ENCODE peak calls at places on chromosomes 12 and 14, in ten cellular contexts. M, I, W, U, S, R, F, N, Z and V are unnamed samples.

GRCh38 chr14:32226051-32226450 is 23.0 kb upstream of the RNU6-8 start:
- DNase-seq in M (no peak), I (no peak), W (no peak), U (no peak), S (no peak), R (no peak), F (no peak), N (peak; percentile 27), Z (no peak), V (no peak)

GRCh38 chr12:1591029-1591428 is 3.4 kb downstream of the FBXL14 start:
- DNase-seq in M (no peak), I (no peak), W (no peak), U (no peak), S (peak; percentile 75), R (no peak), F (peak; percentile 55), N (peak; percentile 57), Z (no peak), V (peak; percentile 73)

GRCh38 chr12:68769941-68770340 is 24.0 kb downstream of the SLC35E3 start:
- DNase-seq in M (no peak), I (no peak), W (no peak), U (no peak), S (no peak), R (no peak), F (no peak), N (no peak), Z (no peak), V (no peak)

GRCh38 chr14:33229269-33229924 is 290.7 kb downstream of the NPAS3 start:
- DNase-seq in M (no peak), I (no peak), W (no peak), U (no peak), S (no peak), R (no peak), F (no peak), N (peak; percentile 17), Z (no peak), V (no peak)

GRCh38 chr12:29673346-29673745 is 110.4 kb downstream of the TMTC1 start:
- DNase-seq in M (no peak), I (no peak), W (no peak), U (no peak), S (peak; percentile 65), R (no peak), F (no peak), N (peak; percentile 58), Z (no peak), V (peak; percentile 44)

GRCh38 chr14:33839193-33840076 is 111.4 kb downstream of the EGLN3 start:
- DNase-seq in M (peak; percentile 53), I (peak; percentile 53), W (no peak), U (peak; percentile 79), S (peak; percentile 63), R (peak; percentile 53), F (peak; percentile 32), N (peak; percentile 67), Z (no peak), V (peak; percentile 55)

GRCh38 chr14:75310295-75311059 is 31.8 kb downstream of the FOS start:
- DNase-seq in M (peak; percentile 31), I (peak; percentile 89), W (peak; percentile 63), U (peak; percentile 93), S (peak; percentile 94), R (peak; percentile 91), F (peak; percentile 80), N (peak; percentile 94), Z (peak; percentile 92), V (peak; percentile 90)

GRCh38 chr14:75295491-75296338 is 17.1 kb downstream of the FOS start:
- DNase-seq in M (peak; percentile 85), I (peak; percentile 82), W (no peak), U (peak; percentile 95), S (peak; percentile 81), R (peak; percentile 84), F (peak; percentile 54), N (peak; percentile 85), Z (peak; percentile 94), V (peak; percentile 67)

GRCh38 chr14:69879175-69880047 is at the start of gene SMOC1:
- DNase-seq in M (peak; percentile 89), I (peak; percentile 31), W (peak; percentile 47), U (peak; percentile 92), S (peak; percentile 16), R (peak; percentile 26), F (no peak), N (peak; percentile 94), Z (no peak), V (peak; percentile 76)

GRCh38 chr14:73252491-73253322 is 15.4 kb downstream of the PAPLN start:
- DNase-seq in M (no peak), I (no peak), W (no peak), U (no peak), S (no peak), R (no peak), F (no peak), N (no peak), Z (no peak), V (no peak)

GRCh38 chr12:67909091-67909531 is 80.1 kb upstream of the IFNG-AS1 start:
- DNase-seq in M (no peak), I (no peak), W (peak; percentile 23), U (no peak), S (peak; percentile 61), R (no peak), F (peak; percentile 90), N (peak; percentile 57), Z (no peak), V (peak; percentile 41)

GRCh38 chr12:119225454-119225853 is 46.7 kb downstream of the HSPB8 start:
- DNase-seq in M (no peak), I (no peak), W (no peak), U (peak; percentile 26), S (no peak), R (no peak), F (no peak), N (no peak), Z (no peak), V (no peak)

GRCh38 chr14:50260511-50260910 is 29.1 kb upstream of the SOS2 start:
- DNase-seq in M (no peak), I (no peak), W (peak; percentile 15), U (peak; percentile 59), S (peak; percentile 63), R (no peak), F (peak; percentile 39), N (peak; percentile 78), Z (no peak), V (peak; percentile 58)
- TF ChIP-seq CTCF in M (peak; percentile 59), I (peak; percentile 59), W (peak; percentile 69), U (peak; percentile 60), S (peak; percentile 59), R (peak; percentile 19), F (peak; percentile 80), N (peak; percentile 71), Z (no peak), V (peak; percentile 66)

DNA sequence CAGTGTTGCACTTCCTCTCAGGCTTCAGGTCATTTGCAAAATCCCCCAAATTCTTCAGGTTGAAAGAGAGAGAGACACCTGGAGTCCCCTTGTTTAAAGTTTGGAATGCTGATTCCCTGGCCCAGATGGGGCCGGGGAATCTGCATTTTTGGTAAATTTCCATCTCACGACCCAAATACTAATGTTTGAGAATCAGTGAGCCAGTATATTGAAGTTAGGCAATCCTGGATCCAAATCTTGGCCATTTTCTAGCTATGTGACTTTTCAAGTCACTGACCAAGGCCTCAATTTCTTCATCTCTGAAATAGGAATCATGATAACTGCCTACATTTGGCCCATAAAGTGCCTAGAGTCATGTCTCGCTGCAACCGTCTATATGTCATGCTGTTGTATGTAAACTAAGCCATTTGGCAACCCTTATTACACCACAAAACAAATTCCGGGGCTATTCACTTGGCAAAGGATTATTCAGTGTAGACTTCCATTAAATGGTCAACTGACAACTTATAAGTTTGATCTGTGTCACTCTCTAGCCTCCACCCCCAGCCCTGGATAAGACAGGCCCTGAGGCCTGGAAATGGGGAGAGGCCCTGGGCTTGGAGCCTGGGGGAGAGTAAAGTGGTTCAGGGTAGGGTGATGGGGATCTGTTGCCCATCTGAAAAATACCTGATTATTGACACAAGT is 3.7 kb upstream of the ZFP36L1 start:
- DNase-seq in M (no peak), I (no peak), W (no peak), U (peak; percentile 97), S (no peak), R (no peak), F (no peak), N (no peak), Z (peak; percentile 74), V (no peak)
- TF ChIP-seq CTCF in M (no peak), I (no peak), W (no peak), U (no peak), S (no peak), R (no peak), F (no peak), N (no peak), Z (no peak), V (no peak)

GRCh38 chr12:102993537-102993936 is 36.1 kb downstream of the ASCL1 start:
- DNase-seq in M (no peak), I (no peak), W (no peak), U (no peak), S (no peak), R (no peak), F (no peak), N (no peak), Z (no peak), V (no peak)

GRCh38 chr12:102992720-102993119 is 35.2 kb downstream of the ASCL1 start:
- DNase-seq in M (no peak), I (no peak), W (no peak), U (no peak), S (no peak), R (no peak), F (no peak), N (no peak), Z (no peak), V (no peak)

GRCh38 chr12:102995372-102995771 is 37.9 kb downstream of the ASCL1 start:
- DNase-seq in M (no peak), I (no peak), W (no peak), U (no peak), S (no peak), R (no peak), F (no peak), N (no peak), Z (no peak), V (no peak)

GRCh38 chr12:102992297-102992696 is 34.8 kb downstream of the ASCL1 start:
- DNase-seq in M (no peak), I (no peak), W (no peak), U (no peak), S (no peak), R (no peak), F (no peak), N (no peak), Z (no peak), V (no peak)

DNA sequence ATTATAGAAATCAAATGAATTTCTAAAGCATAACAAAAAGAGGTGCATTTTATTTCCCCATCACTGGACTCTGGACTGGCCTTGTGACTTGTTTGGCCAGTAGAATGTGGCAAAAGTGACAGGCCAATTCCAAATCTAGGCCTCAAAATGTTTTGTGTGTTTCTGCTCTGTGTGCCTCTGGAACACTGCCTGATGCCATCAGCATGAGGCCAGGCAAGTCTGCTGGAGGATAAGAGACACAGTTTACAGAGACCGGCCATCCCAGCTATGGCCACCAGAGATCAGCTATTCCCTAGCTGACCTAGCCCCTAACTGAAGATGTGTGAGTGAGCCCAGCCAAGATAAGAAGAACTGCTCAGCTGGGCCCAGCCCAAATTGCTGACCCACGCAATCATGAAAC is 32.9 kb downstream of the ASCL1 start:
- DNase-seq in M (no peak), I (no peak), W (no peak), U (peak; percentile 40), S (no peak), R (no peak), F (no peak), N (no peak), Z (no peak), V (no peak)
- TF ChIP-seq CTCF in M (no peak), I (no peak), W (no peak), U (peak; percentile 47), S (no peak), R (no peak), F (no peak), N (no peak), Z (no peak), V (no peak)

GRCh38 chr12:17928708-17929366 is 161.2 kb downstream of the RERGL start:
- DNase-seq in M (no peak), I (no peak), W (no peak), U (peak; percentile 3), S (peak; percentile 90), R (no peak), F (peak; percentile 64), N (peak; percentile 84), Z (no peak), V (peak; percentile 72)
- TF ChIP-seq CTCF in M (peak; percentile 49), I (no peak), W (no peak), U (peak; percentile 34), S (peak; percentile 26), R (no peak), F (peak; percentile 56), N (peak; percentile 43), Z (no peak), V (peak; percentile 23)